ENCODE peak calls at places on chromosomes 5 and 9, in seven cellular contexts. One of them, this sample, is unnamed.

GRCh38 chr5:66348387-66349125 is 204.5 kb downstream of the SREK1 start:
- DNase-seq in GF-D8: no peak
- DNase-seq in nephron progenitor cell: no peak
- DNase-seq in Kasumi-1: no peak
- DNase-seq in posterior vena cava: no peak
- DNase-seq in AML-193: no peak
- DNase-seq in T-helper 2 cell: no peak
- DNase-seq in this sample: no peak

GRCh38 chr9:121736964-121737462 is 85.6 kb downstream of the DAB2IP start:
- DNase-seq in GF-D8: no peak
- DNase-seq in AML-193: no peak
- DNase-seq in T-helper 2 cell: no peak
- DNase-seq in Kasumi-1: no peak
- DNase-seq in nephron progenitor cell: peak; percentile 33
- DNase-seq in posterior vena cava: no peak
- DNase-seq in this sample: no peak

GRCh38 chr9:131273146-131273545 is 3.2 kb downstream of the FAM78A start:
- DNase-seq in AML-193: peak; percentile 58
- DNase-seq in GF-D8: peak; percentile 46
- DNase-seq in posterior vena cava: no peak
- DNase-seq in nephron progenitor cell: no peak
- DNase-seq in Kasumi-1: peak; percentile 46
- DNase-seq in T-helper 2 cell: no peak
- DNase-seq in this sample: no peak

GRCh38 chr5:73434461-73434860 is 14.1 kb downstream of the FOXD1 start:
- DNase-seq in GF-D8: no peak
- DNase-seq in T-helper 2 cell: no peak
- DNase-seq in Kasumi-1: no peak
- DNase-seq in nephron progenitor cell: no peak
- DNase-seq in AML-193: no peak
- DNase-seq in posterior vena cava: no peak
- DNase-seq in this sample: no peak

GRCh38 chr5:179906795-179907569 is 715 bp downstream of the TBC1D9B start:
- DNase-seq in T-helper 2 cell: peak; percentile 47
- DNase-seq in posterior vena cava: peak; percentile 79
- DNase-seq in AML-193: peak; percentile 10
- DNase-seq in nephron progenitor cell: no peak
- DNase-seq in GF-D8: no peak
- DNase-seq in Kasumi-1: peak; percentile 18
- DNase-seq in this sample: no peak

GRCh38 chr9:126604059-126604685 is 9.6 kb upstream of the LMX1B start:
- DNase-seq in nephron progenitor cell: no peak
- DNase-seq in posterior vena cava: peak; percentile 82
- DNase-seq in Kasumi-1: no peak
- DNase-seq in AML-193: no peak
- DNase-seq in GF-D8: no peak
- DNase-seq in T-helper 2 cell: no peak
- DNase-seq in this sample: no peak

GRCh38 chr9:27950382-27950781 is 377.1 kb upstream of the C9orf72 start:
- DNase-seq in posterior vena cava: no peak
- DNase-seq in GF-D8: no peak
- DNase-seq in nephron progenitor cell: no peak
- DNase-seq in Kasumi-1: no peak
- DNase-seq in T-helper 2 cell: no peak
- DNase-seq in AML-193: no peak
- DNase-seq in this sample: no peak

GRCh38 chr5:418681-419121 is 24.3 kb upstream of the EXOC3 start:
- DNase-seq in Kasumi-1: no peak
- DNase-seq in nephron progenitor cell: no peak
- DNase-seq in GF-D8: peak; percentile 39
- DNase-seq in posterior vena cava: peak; percentile 70
- DNase-seq in AML-193: peak; percentile 50
- DNase-seq in T-helper 2 cell: no peak
- DNase-seq in this sample: no peak

GRCh38 chr5:169013846-169014245 is 287.1 kb downstream of the SLIT3 start:
- DNase-seq in Kasumi-1: no peak
- DNase-seq in T-helper 2 cell: no peak
- DNase-seq in AML-193: no peak
- DNase-seq in GF-D8: no peak
- DNase-seq in nephron progenitor cell: no peak
- DNase-seq in posterior vena cava: no peak
- DNase-seq in this sample: no peak

GRCh38 chr5:144522698-144523097 is 352.0 kb downstream of the KCTD16 start:
- DNase-seq in Kasumi-1: no peak
- DNase-seq in T-helper 2 cell: peak; percentile 22
- DNase-seq in nephron progenitor cell: no peak
- DNase-seq in AML-193: no peak
- DNase-seq in posterior vena cava: no peak
- DNase-seq in GF-D8: no peak
- DNase-seq in this sample: no peak

GRCh38 chr5:133742370-133743036 is 130.2 kb upstream of the FSTL4 start:
- DNase-seq in AML-193: no peak
- DNase-seq in GF-D8: no peak
- DNase-seq in T-helper 2 cell: no peak
- DNase-seq in Kasumi-1: no peak
- DNase-seq in posterior vena cava: no peak
- DNase-seq in nephron progenitor cell: peak; percentile 12
- DNase-seq in this sample: no peak

GRCh38 chr5:172640822-172641358 is at the start of gene NEURL1B:
- DNase-seq in posterior vena cava: peak; percentile 88
- DNase-seq in Kasumi-1: peak; percentile 52
- DNase-seq in nephron progenitor cell: peak; percentile 89
- DNase-seq in AML-193: peak; percentile 16
- DNase-seq in GF-D8: no peak
- DNase-seq in T-helper 2 cell: peak; percentile 74
- DNase-seq in this sample: no peak

GRCh38 chr5:80139573-80139972 is 104.4 kb downstream of the THBS4 start:
- DNase-seq in GF-D8: no peak
- DNase-seq in T-helper 2 cell: peak; percentile 61
- DNase-seq in Kasumi-1: no peak
- DNase-seq in nephron progenitor cell: no peak
- DNase-seq in AML-193: no peak
- DNase-seq in posterior vena cava: no peak
- DNase-seq in this sample: no peak

GRCh38 chr5:122908662-122909061 is 63.2 kb downstream of the SNX24 start:
- DNase-seq in nephron progenitor cell: no peak
- DNase-seq in GF-D8: no peak
- DNase-seq in AML-193: no peak
- DNase-seq in Kasumi-1: no peak
- DNase-seq in T-helper 2 cell: no peak
- DNase-seq in posterior vena cava: no peak
- DNase-seq in this sample: no peak

GRCh38 chr5:150582281-150582791 is 58.1 kb upstream of the SYNPO start:
- DNase-seq in T-helper 2 cell: no peak
- DNase-seq in Kasumi-1: no peak
- DNase-seq in nephron progenitor cell: peak; percentile 74
- DNase-seq in GF-D8: no peak
- DNase-seq in AML-193: no peak
- DNase-seq in posterior vena cava: peak; percentile 75
- DNase-seq in this sample: peak; percentile 31

GRCh38 chr9:68973619-68974018 is 40.3 kb downstream of the PRKACG start:
- DNase-seq in posterior vena cava: no peak
- DNase-seq in AML-193: no peak
- DNase-seq in T-helper 2 cell: no peak
- DNase-seq in GF-D8: no peak
- DNase-seq in nephron progenitor cell: no peak
- DNase-seq in Kasumi-1: no peak
- DNase-seq in this sample: no peak

GRCh38 chr9:138023394-138024124 is 146.0 kb downstream of the CACNA1B start:
- DNase-seq in nephron progenitor cell: peak; percentile 50
- DNase-seq in AML-193: no peak
- DNase-seq in Kasumi-1: no peak
- DNase-seq in posterior vena cava: peak; percentile 64
- DNase-seq in GF-D8: no peak
- DNase-seq in T-helper 2 cell: no peak
- DNase-seq in this sample: no peak

GRCh38 chr5:6785161-6785860 is 72.1 kb downstream of the TENT4A start:
- DNase-seq in nephron progenitor cell: no peak
- DNase-seq in GF-D8: no peak
- DNase-seq in Kasumi-1: no peak
- DNase-seq in AML-193: no peak
- DNase-seq in posterior vena cava: no peak
- DNase-seq in T-helper 2 cell: no peak
- DNase-seq in this sample: no peak

GRCh38 chr5:58455066-58455465 is 4.8 kb downstream of the PLK2 start:
- DNase-seq in T-helper 2 cell: no peak
- DNase-seq in Kasumi-1: no peak
- DNase-seq in posterior vena cava: no peak
- DNase-seq in AML-193: no peak
- DNase-seq in GF-D8: no peak
- DNase-seq in nephron progenitor cell: no peak
- DNase-seq in this sample: no peak

GRCh38 chr5:116084231-116084630 is 594 bp upstream of the COMMD10 start:
- DNase-seq in GF-D8: no peak
- DNase-seq in AML-193: peak; percentile 27
- DNase-seq in posterior vena cava: no peak
- DNase-seq in nephron progenitor cell: peak; percentile 12
- DNase-seq in Kasumi-1: peak; percentile 62
- DNase-seq in T-helper 2 cell: peak; percentile 77
- DNase-seq in this sample: no peak

GRCh38 chr5:103066346-103066745 is 53.6 kb downstream of the GIN1 start:
- DNase-seq in nephron progenitor cell: no peak
- DNase-seq in AML-193: peak; percentile 47
- DNase-seq in GF-D8: peak; percentile 9
- DNase-seq in posterior vena cava: no peak
- DNase-seq in Kasumi-1: no peak
- DNase-seq in T-helper 2 cell: peak; percentile 17
- DNase-seq in this sample: no peak

GRCh38 chr5:174343826-174344225 is 298.3 kb downstream of the NSG2 start:
- DNase-seq in posterior vena cava: no peak
- DNase-seq in nephron progenitor cell: no peak
- DNase-seq in Kasumi-1: no peak
- DNase-seq in AML-193: no peak
- DNase-seq in GF-D8: no peak
- DNase-seq in T-helper 2 cell: no peak
- DNase-seq in this sample: no peak

GRCh38 chr9:95349109-95350038 is 31.9 kb upstream of the FANCC start:
- DNase-seq in AML-193: no peak
- DNase-seq in posterior vena cava: peak; percentile 78
- DNase-seq in nephron progenitor cell: peak; percentile 51
- DNase-seq in Kasumi-1: no peak
- DNase-seq in T-helper 2 cell: peak; percentile 35
- DNase-seq in GF-D8: no peak
- DNase-seq in this sample: no peak

GRCh38 chr5:179623906-179624741 is 653 bp upstream of the HNRNPH1 start:
- DNase-seq in nephron progenitor cell: no peak
- DNase-seq in GF-D8: peak; percentile 50
- DNase-seq in posterior vena cava: peak; percentile 84
- DNase-seq in T-helper 2 cell: peak; percentile 80
- DNase-seq in AML-193: peak; percentile 52
- DNase-seq in Kasumi-1: no peak
- DNase-seq in this sample: peak; percentile 84

GRCh38 chr9:80540387-80540786 is 968.6 kb downstream of the TLE4 start:
- DNase-seq in GF-D8: no peak
- DNase-seq in AML-193: no peak
- DNase-seq in posterior vena cava: no peak
- DNase-seq in T-helper 2 cell: no peak
- DNase-seq in Kasumi-1: no peak
- DNase-seq in nephron progenitor cell: no peak
- DNase-seq in this sample: no peak

GRCh38 chr5:40124367-40124766 is 555.3 kb upstream of the PTGER4 start:
- DNase-seq in T-helper 2 cell: peak; percentile 54
- DNase-seq in Kasumi-1: peak; percentile 26
- DNase-seq in posterior vena cava: no peak
- DNase-seq in nephron progenitor cell: no peak
- DNase-seq in AML-193: no peak
- DNase-seq in GF-D8: no peak
- DNase-seq in this sample: no peak